ENCODE peak calls at places on chromosomes 13 and 19, in four cellular contexts. S is WTC11; U is GM13976; G is activated CD8-positive, alpha-beta memory T cell treated with anti-CD3 and anti-CD28 coated beads, Interleukin-2, amount 50 U/mL, for 4 hours. D is an unnamed sample.

GRCh38 chr13:76223565-76223964 is 587.4 kb downstream of the LMO7 start:
- DNase-seq in S (peak), U (no peak), G (no peak), D (no peak)

GRCh38 chr13:46463719-46464118 is 76.7 kb upstream of the RUBCNL start:
- DNase-seq in G (no peak), S (no peak), U (no peak), D (no peak)

GRCh38 chr19:50565984-50566903 is 2.0 kb downstream of the LRRC4B start:
- DNase-seq in S (peak), G (no peak), U (peak), D (no peak)

GRCh38 chr19:31099470-31100190 is 249.6 kb downstream of the TSHZ3 start:
- DNase-seq in S (no peak), U (no peak), G (no peak), D (no peak)

GRCh38 chr13:37473035-37473434 is 125.5 kb downstream of the POSTN start:
- DNase-seq in U (no peak), G (no peak), S (peak), D (no peak)

GRCh38 chr19:40089462-40089861 is 1.3 kb downstream of the ZNF780A start:
- DNase-seq in U (no peak), G (no peak), S (no peak), D (no peak)

GRCh38 chr13:111550062-111550461 is 229.6 kb downstream of the TEX29 start:
- DNase-seq in U (no peak), G (no peak), S (no peak), D (no peak)

GRCh38 chr19:43595605-43595998 is 332 bp downstream of the IRGQ start:
- DNase-seq in S (no peak), U (no peak), G (no peak), D (no peak)

GRCh38 chr13:43767351-43767901 is 19.3 kb downstream of the ENOX1 start:
- DNase-seq in U (no peak), S (no peak), G (no peak), D (no peak)

D was measured in sciatic nerve.